ENCODE peak calls at places on chromosomes 7 and 10, in seven cellular contexts. M, S, E, L, O, V and H are unnamed samples.

GRCh38 chr10:44994752-44995530 is 5.8 kb upstream of the ZNF22 start:
- DNase-seq in O (no peak), V (peak), S (no peak), M (no peak), E (no peak), L (no peak), H (no peak)

GRCh38 chr7:128427289-128427891 is 17.6 kb upstream of the IMPDH1 start:
- DNase-seq in E (no peak), V (no peak), O (peak), L (peak), M (peak), S (peak), H (no peak)

GRCh38 chr7:112630565-112630964 is 149.8 kb downstream of the LSMEM1 start:
- DNase-seq in O (peak), L (peak), V (no peak), E (no peak), M (no peak), S (no peak), H (no peak)

GRCh38 chr10:58696736-58697135 is 184.1 kb downstream of the BICC1 start:
- DNase-seq in E (no peak), V (no peak), L (peak), S (no peak), M (no peak), O (peak), H (no peak)

GRCh38 chr7:25216837-25217236 is 11.4 kb downstream of the NPVF start:
- DNase-seq in E (no peak), M (no peak), V (no peak), L (peak), S (peak), O (peak), H (no peak)

GRCh38 chr7:158975526-158976467 is 119.4 kb downstream of the DYNC2I1 start:
- DNase-seq in M (peak), V (no peak), E (peak), O (no peak), L (peak), S (peak), H (no peak)

GRCh38 chr7:84780158-84781124 is 406.4 kb downstream of the SEMA3D start:
- DNase-seq in V (no peak), M (no peak), E (no peak), L (no peak), O (no peak), S (no peak), H (no peak)

GRCh38 chr7:151867912-151868804 is 8.8 kb downstream of the PRKAG2 start:
- DNase-seq in E (no peak), O (no peak), S (no peak), V (peak), M (no peak), L (peak), H (no peak)

GRCh38 chr10:86283466-86284287 is 82.9 kb downstream of the GRID1 start:
- DNase-seq in E (peak), M (no peak), S (no peak), V (no peak), L (no peak), O (no peak), H (no peak)

GRCh38 chr10:129459762-129460539 is 7.1 kb upstream of the MGMT start:
- DNase-seq in S (no peak), V (no peak), M (no peak), O (no peak), L (no peak), E (no peak), H (no peak)

DNA sequence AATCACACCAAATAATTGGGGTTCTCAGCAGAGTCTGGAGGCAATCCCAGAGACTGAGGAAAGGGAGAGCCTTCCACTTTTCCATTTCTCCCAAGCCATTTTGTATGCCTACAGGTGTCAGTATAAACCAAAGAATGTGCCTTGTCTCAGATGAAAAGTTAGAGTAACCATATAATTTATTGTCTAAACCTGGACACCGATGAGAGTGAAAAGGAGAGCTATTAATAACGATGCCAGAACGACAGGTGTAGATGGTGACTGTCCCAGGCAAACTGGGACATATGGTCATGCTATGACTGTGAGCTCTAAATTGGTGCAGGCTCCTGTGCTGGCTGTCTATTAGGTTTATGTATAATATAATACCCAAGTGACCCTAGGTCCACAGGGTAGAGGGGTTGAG is 219.6 kb downstream of the ARHGAP12 start:
- DNase-seq in L (no peak), M (no peak), O (peak), V (no peak), S (no peak), E (no peak), H (no peak)
- TF ChIP-seq CTCF in L (no peak), M (no peak), O (peak), V (no peak), S (no peak), E (peak), H (no peak)

DNA sequence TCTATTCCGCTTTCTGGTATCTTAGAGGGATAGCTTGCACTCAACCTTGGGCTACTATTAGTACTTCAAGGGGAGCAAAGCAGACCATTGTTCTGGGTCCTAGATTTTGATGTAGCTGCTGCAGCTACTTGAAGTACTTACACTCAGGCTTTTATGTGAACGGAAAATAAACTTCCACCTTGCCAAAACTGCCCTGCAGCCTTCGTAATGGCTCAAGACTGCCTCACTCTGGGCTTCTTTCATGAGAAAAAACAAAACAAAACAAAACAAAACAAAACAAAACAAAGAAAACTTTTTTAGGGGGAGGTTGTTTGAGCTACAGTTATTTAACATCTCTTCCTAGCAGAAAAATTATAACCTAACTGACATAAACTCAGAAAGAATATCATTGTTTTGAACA is 19.4 kb upstream of the EPHB6 start:
- DNase-seq in V (no peak), O (no peak), M (no peak), S (no peak), E (no peak), L (no peak), H (no peak)
- TF ChIP-seq CTCF in V (no peak), O (no peak), M (no peak), S (no peak), E (peak), L (no peak), H (no peak)

GRCh38 chr10:5582736-5583135 is 58.0 kb downstream of the CALML3 start:
- DNase-seq in M (no peak), E (no peak), L (no peak), O (no peak), S (no peak), V (no peak), H (no peak)
- TF ChIP-seq CTCF in M (no peak), E (peak), L (no peak), O (no peak), S (peak), V (no peak), H (no peak)

GRCh38 chr7:23852135-23852534 is 142.1 kb downstream of the STK31 start:
- DNase-seq in M (no peak), V (no peak), S (no peak), E (no peak), O (peak), L (no peak), H (no peak)

DNA sequence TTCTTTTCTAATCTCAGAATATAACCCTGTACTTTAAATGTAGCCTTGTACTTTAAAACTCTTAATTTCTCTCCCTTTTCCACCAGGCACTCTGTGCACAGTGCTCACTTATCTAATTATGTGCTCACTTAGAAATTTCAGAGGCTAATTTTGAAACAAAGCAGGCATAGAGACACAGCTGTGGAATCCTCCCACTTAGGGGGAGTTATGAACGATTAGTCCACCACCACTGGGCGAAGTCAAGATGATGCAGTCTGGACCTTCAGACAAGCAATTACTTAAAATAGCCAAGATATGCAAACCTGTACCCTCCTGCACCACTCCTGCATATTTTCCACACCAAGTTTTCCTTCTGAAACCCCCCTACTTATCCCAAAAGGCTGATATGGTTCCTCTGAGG is 143.0 kb downstream of the STK31 start:
- DNase-seq in E (no peak), M (no peak), S (no peak), V (no peak), O (no peak), L (no peak), H (no peak)
- TF ChIP-seq CTCF in E (no peak), M (no peak), S (no peak), V (no peak), O (no peak), L (no peak), H (no peak)

DNA sequence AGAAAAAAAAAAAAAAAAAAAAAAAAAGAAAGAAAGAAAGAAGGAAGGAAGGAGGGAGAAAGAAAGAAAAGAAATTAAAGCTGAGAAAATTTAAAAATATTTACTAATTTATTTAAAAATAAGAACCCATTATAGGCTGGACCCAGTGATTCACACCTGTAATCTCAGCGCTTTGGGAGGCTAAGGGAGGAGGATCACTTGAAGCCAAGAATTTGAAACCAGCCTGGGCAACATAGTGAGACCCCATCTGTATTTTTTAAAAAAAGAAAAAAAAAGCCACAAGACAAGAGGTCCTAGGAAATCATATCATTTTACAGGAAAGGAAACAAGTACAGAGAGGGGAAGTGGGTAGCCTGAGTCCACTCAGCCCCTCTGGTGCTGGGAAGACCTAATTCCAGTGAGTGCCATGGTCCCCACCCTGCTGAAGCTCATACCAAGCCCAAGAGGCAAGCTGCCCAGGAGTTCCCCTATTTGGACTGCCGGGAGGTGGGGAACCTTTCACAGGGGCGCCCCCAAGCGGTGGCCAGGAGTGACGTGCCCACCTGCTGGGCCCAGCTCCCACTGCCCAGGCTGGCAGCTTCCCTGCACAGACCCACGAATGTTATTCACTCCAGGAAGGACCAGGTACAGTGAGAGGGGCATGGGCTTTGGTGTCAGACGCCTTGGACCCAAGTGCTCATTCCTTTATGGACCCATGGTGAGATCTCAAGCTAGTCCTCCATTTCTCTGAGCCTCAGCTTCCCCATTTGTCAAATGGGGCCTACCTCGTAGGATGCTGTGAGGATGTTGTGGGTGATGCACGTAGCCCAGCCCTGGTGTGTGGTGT is 133.6 kb downstream of the ZMIZ1 start:
- DNase-seq in L (no peak), O (peak), V (peak), E (peak), M (peak), S (peak), H (no peak)
- TF ChIP-seq CTCF in L (peak), O (peak), V (peak), E (peak), M (peak), S (peak), H (peak)

DNA sequence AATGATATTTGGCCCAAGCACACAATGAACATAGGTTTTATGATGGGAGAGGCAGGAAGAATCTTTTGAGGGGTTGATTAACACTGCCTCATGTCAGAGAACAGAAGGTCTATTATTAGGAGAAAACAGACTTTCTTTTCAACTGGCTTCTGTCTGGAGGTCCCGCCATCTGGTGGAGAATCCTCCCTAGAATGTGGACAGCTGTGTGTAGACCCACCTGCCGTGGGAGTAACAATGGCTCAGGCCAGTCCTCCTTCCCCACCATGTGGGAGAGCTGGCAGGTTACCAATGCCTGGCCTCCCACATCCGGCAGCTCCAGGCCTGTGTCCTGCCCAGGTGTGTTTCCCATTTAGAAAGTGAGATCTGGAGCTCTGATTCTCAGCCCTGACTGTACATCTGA is 70.4 kb upstream of the AOAH start:
- DNase-seq in L (no peak), S (no peak), V (peak), O (no peak), M (peak), E (peak), H (no peak)
- TF ChIP-seq CTCF in L (no peak), S (no peak), V (no peak), O (no peak), M (no peak), E (peak), H (no peak)

GRCh38 chr7:31253486-31253885 is 87.0 kb downstream of the NEUROD6 start:
- DNase-seq in E (no peak), V (no peak), M (no peak), L (no peak), S (no peak), O (no peak), H (no peak)

GRCh38 chr7:31249671-31250070 is 90.9 kb downstream of the NEUROD6 start:
- DNase-seq in V (no peak), S (peak), M (no peak), O (no peak), E (peak), L (no peak), H (no peak)

DNA sequence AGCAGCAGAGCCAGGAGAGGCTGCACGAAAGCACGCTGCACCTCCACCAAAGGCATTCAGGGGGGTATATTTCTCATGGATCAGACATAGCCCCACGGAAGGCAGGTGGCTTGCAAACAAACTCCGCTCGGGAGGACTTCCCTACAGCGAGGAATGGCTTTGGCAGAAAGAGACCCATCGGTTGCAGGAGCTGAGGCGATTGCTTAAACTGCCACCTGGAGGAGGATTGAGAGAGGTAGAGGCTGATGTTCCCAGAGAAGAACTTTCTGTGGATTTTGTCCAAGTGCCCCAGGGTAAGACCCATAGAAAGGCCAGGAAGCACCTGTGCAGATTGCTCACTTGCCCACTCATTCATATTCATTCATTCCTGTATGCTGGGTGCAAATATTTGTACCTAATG is 89.1 kb downstream of the NEUROD6 start:
- DNase-seq in M (no peak), O (no peak), L (no peak), V (no peak), S (no peak), E (peak), H (no peak)
- TF ChIP-seq CTCF in M (no peak), O (no peak), L (no peak), V (no peak), S (no peak), E (peak), H (no peak)

GRCh38 chr7:157126921-157127320 is 11.8 kb upstream of the UBE3C start:
- DNase-seq in S (no peak), M (no peak), O (no peak), E (no peak), L (no peak), V (no peak), H (no peak)

GRCh38 chr7:157132796-157133195 is 5.9 kb upstream of the UBE3C start:
- DNase-seq in V (no peak), S (no peak), O (no peak), L (no peak), E (no peak), M (no peak), H (no peak)

GRCh38 chr7:157129907-157130460 is 8.7 kb upstream of the UBE3C start:
- DNase-seq in V (no peak), M (no peak), S (no peak), L (no peak), O (no peak), E (no peak), H (no peak)

GRCh38 chr7:157125376-157126223 is 13.1 kb upstream of the UBE3C start:
- DNase-seq in E (no peak), S (no peak), L (no peak), M (no peak), V (no peak), O (no peak), H (no peak)

GRCh38 chr7:157129200-157129599 is 9.5 kb upstream of the UBE3C start:
- DNase-seq in M (no peak), L (no peak), S (no peak), E (no peak), V (no peak), O (no peak), H (no peak)
- TF ChIP-seq CTCF in M (no peak), L (no peak), S (no peak), E (no peak), V (no peak), O (no peak), H (no peak)

DNA sequence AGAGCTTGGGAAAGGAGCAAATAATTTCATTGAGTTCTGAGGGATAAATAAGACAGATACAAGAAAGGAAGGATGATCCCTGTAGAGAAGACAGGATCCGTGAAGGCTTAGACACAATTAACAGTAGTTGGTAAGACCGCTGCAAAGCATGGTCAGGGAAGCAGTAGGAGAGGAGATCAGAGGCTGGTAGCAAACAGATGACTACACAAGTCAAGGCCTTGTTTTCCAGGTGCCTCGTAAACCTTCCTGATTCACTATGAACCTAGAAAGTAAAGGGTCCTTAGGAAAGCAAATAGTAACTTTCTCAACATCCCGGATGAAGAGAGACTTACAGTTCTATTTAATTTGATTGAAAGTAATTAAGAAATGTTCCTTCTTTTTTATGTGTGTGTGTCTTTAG is 118.6 kb downstream of the GNAI1 start:
- DNase-seq in M (no peak), V (no peak), L (no peak), O (no peak), S (no peak), E (no peak), H (no peak)
- TF ChIP-seq CTCF in M (no peak), V (no peak), L (no peak), O (no peak), S (no peak), E (no peak), H (no peak)